ENCODE peak calls at places on chromosomes 4 and X, in six cellular contexts. V, D, J, U, F and H are unnamed samples.

GRCh38 chr4:142549726-142550463 is 296.2 kb downstream of the INPP4B start:
- DNase-seq in V (peak; percentile 79), D (no peak), J (no peak), U (no peak), F (no peak), H (no peak)

GRCh38 chr4:76904646-76905190 is 6.8 kb upstream of the SOWAHB start:
- DNase-seq in V (no peak), D (no peak), J (no peak), U (no peak), F (no peak), H (no peak)

GRCh38 chr4:61204353-61204752 is 4.2 kb downstream of the ADGRL3 start:
- DNase-seq in V (peak; percentile 62), D (no peak), J (no peak), U (no peak), F (peak; percentile 74), H (no peak)

GRCh38 chr4:108611360-108611759 is 9.0 kb upstream of the RPL34 start:
- DNase-seq in V (no peak), D (no peak), J (no peak), U (no peak), F (peak; percentile 11), H (no peak)

GRCh38 chr4:76341063-76341462 is 34.5 kb downstream of the STBD1 start:
- DNase-seq in V (peak; percentile 24), D (no peak), J (no peak), U (no peak), F (no peak), H (no peak)

GRCh38 chr4:41692717-41693345 is 55.7 kb downstream of the PHOX2B start:
- DNase-seq in V (no peak), D (peak; percentile 62), J (peak; percentile 72), U (peak; percentile 10), F (peak; percentile 79), H (peak; percentile 39)

GRCh38 chrX:136780738-136781137 is at the start of gene ARHGEF6:
- DNase-seq in V (no peak), D (no peak), J (no peak), U (no peak), F (no peak), H (no peak)

GRCh38 chrX:69189972-69190371 is 24.7 kb upstream of the PJA1 start:
- DNase-seq in V (no peak), D (no peak), J (peak; percentile 14), U (no peak), F (peak; percentile 27), H (peak; percentile 36)

GRCh38 chr4:52661966-52662705 is 3.0 kb upstream of the USP46 start:
- DNase-seq in V (no peak), D (no peak), J (no peak), U (no peak), F (no peak), H (no peak)

GRCh38 chr4:10898072-10898471 is 213.5 kb upstream of the CLNK start:
- DNase-seq in V (no peak), D (no peak), J (no peak), U (no peak), F (no peak), H (no peak)

GRCh38 chrX:13151806-13152510 is 107.5 kb upstream of the FAM9C start:
- DNase-seq in V (no peak), D (no peak), J (no peak), U (no peak), F (no peak), H (no peak)

DNA sequence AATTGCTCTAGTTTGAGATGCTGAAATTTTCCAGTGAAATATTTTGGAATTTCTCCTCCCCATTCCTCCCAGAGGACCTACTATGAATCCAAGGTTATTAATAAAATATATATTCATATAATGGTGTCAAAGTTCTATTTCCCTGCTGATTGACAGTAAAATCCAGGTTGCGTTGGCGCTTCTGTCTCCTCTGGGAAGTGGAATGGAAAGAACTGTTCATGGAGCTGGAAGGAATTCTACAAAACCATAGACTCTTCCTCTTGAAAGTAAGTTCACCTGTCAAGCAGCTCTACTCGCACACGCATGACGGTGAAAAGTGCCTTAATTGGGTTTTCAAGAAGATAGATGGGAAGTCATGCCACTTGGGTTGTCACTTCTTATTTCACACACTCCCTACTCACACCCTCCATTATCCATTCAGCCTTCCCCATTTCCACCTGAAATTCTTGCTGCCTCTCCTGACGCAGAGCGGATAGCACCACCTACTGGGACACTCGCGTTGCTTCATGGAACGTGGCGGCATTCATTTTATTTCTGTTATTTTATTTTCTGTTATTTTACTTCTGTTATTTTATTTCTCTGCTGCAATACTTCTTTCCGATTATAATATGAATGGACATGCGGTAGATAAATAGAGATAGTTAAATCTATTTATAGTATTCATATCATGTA is 351.5 kb downstream of the NLGN4X start:
- DNase-seq in V (no peak), D (no peak), J (peak; percentile 23), U (no peak), F (peak; percentile 61), H (peak; percentile 32)
- TF ChIP-seq CTCF in V (peak; percentile 54), D (no peak), J (peak; percentile 57), U (no peak), F (peak; percentile 78), H (peak; percentile 5)

GRCh38 chr4:54676062-54676461 is 18.3 kb downstream of the KIT start:
- DNase-seq in V (no peak), D (no peak), J (no peak), U (no peak), F (no peak), H (no peak)

GRCh38 chr4:54678826-54679225 is 21.1 kb downstream of the KIT start:
- DNase-seq in V (no peak), D (no peak), J (no peak), U (no peak), F (peak; percentile 8), H (no peak)

GRCh38 chr4:54677853-54678650 is 20.3 kb downstream of the KIT start:
- DNase-seq in V (no peak), D (no peak), J (no peak), U (no peak), F (no peak), H (no peak)

GRCh38 chr4:54677416-54677815 is 19.7 kb downstream of the KIT start:
- DNase-seq in V (no peak), D (no peak), J (no peak), U (no peak), F (peak; percentile 17), H (no peak)
- TF ChIP-seq CTCF in V (no peak), D (peak; percentile 8), J (no peak), U (no peak), F (peak; percentile 31), H (no peak)

DNA sequence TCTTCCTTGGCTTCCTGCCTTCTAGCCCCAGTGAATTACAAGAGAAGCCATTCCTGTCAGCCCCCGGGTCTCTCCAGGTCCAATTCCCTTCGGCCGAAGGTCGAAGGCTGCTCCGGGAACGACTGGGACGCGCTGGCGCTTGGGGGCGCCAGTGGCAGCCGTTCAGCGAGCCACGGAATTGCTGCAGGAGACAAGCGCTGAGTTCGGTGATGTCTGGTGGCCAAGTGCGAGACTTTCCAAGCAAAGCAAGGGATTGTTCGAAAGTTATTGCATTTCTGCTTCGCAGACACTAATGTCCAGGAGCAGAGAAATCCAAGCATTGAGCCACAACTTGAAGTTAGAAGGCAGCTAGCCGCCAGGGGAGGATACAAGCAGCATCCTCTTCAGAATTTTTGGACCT is 1.1 kb upstream of the DKK2 start:
- DNase-seq in V (no peak), D (peak; percentile 48), J (peak; percentile 74), U (peak; percentile 4), F (peak; percentile 83), H (no peak)
- TF ChIP-seq CTCF in V (peak; percentile 75), D (no peak), J (no peak), U (no peak), F (peak; percentile 76), H (no peak)

DNA sequence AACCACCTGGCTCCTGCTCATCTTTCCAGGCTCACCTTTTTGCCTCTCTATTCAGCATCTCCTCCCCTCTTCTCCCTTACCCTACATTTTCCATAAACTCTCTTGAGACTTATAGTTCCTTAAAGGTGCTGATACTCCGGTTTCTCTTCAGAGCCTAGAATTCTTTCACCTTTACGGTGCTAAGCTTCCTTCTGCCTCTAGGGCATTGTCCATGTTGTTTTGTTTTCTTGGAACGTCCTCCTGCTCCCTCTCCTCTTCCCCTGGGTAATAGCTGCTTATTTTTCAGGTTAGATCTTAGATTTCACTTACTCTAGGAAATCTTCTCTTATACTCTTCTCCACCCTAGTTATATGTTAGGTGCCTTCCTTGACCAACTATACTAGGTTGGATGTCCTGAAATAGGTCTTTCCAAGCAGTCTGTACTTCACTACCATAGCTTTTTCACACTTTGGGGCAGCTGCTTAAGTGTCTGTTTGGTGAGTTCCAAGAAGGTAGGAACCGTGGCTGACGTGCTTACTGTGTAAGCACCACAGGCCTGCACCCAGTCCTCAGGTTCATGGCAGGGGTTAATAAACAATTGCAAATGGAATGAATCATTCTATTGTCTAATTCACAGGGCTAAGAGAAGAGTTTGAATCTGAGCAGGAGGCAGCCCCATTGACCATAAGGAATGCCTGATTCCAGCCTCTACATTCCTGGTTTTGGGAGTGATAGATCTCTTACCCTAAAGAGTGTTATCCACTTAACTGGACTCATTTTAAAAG is 227.5 kb downstream of the MGST2 start:
- DNase-seq in V (no peak), D (no peak), J (no peak), U (no peak), F (no peak), H (no peak)
- TF ChIP-seq CTCF in V (no peak), D (no peak), J (no peak), U (no peak), F (no peak), H (no peak)